ENCODE peak calls at places on chromosomes 1 and 21, in six cellular contexts. One of them, this sample, is unnamed.

GRCh38 chr1:229380514-229381160 is 37.8 kb upstream of the CCSAP start:
- DNase-seq in K562: no peak
- DNase-seq in WTC11: no peak
- DNase-seq in GM23338: no peak
- DNase-seq in H1: peak; percentile 52
- DNase-seq in GM12878: no peak
- DNase-seq in this sample: no peak

GRCh38 chr1:220455559-220455958 is 72.4 kb upstream of the MARK1 start:
- DNase-seq in K562: no peak
- DNase-seq in GM12878: no peak
- DNase-seq in H1: no peak
- DNase-seq in GM23338: no peak
- DNase-seq in WTC11: no peak
- DNase-seq in this sample: no peak

GRCh38 chr1:151957098-151957497 is 36.6 kb downstream of the S100A10 start:
- DNase-seq in GM23338: no peak
- DNase-seq in K562: no peak
- DNase-seq in H1: no peak
- DNase-seq in GM12878: no peak
- DNase-seq in WTC11: no peak
- DNase-seq in this sample: no peak

GRCh38 chr1:246893205-246893939 is 38.4 kb downstream of the AHCTF1 start:
- DNase-seq in K562: no peak
- DNase-seq in GM23338: no peak
- DNase-seq in H1: no peak
- DNase-seq in GM12878: no peak
- DNase-seq in WTC11: no peak
- DNase-seq in this sample: no peak

GRCh38 chr1:171583581-171584194 is 38.4 kb upstream of the MYOCOS start:
- DNase-seq in GM23338: no peak
- DNase-seq in H1: no peak
- DNase-seq in GM12878: no peak
- DNase-seq in WTC11: no peak
- DNase-seq in K562: no peak
- DNase-seq in this sample: no peak

GRCh38 chr1:46488343-46489168 is 1.1 kb upstream of the DMBX1 start:
- DNase-seq in WTC11: no peak
- DNase-seq in K562: no peak
- DNase-seq in GM12878: no peak
- DNase-seq in H1: peak; percentile 77
- DNase-seq in GM23338: peak; percentile 64
- DNase-seq in this sample: no peak

GRCh38 chr1:172929006-172929405 is 121.7 kb downstream of the TNFSF18 start:
- DNase-seq in GM23338: no peak
- DNase-seq in GM12878: no peak
- DNase-seq in H1: no peak
- DNase-seq in K562: no peak
- DNase-seq in WTC11: no peak
- DNase-seq in this sample: no peak

GRCh38 chr1:205365945-205366463 is 9.3 kb upstream of the KLHDC8A start:
- DNase-seq in GM23338: no peak
- DNase-seq in H1: no peak
- DNase-seq in GM12878: no peak
- DNase-seq in WTC11: no peak
- DNase-seq in K562: no peak
- DNase-seq in this sample: peak; percentile 14

GRCh38 chr1:197103295-197103694 is 36.2 kb upstream of the F13B start:
- DNase-seq in H1: no peak
- DNase-seq in GM23338: no peak
- DNase-seq in WTC11: no peak
- DNase-seq in K562: no peak
- DNase-seq in GM12878: no peak
- DNase-seq in this sample: no peak

GRCh38 chr1:27350673-27351540 is 9.1 kb downstream of the SYTL1 start:
- DNase-seq in K562: peak; percentile 88
- DNase-seq in GM23338: peak; percentile 99
- DNase-seq in GM12878: no peak
- DNase-seq in WTC11: peak; percentile 98
- DNase-seq in H1: peak; percentile 93
- DNase-seq in this sample: peak; percentile 66

GRCh38 chr1:246784621-246785535 is 60.7 kb downstream of the SCCPDH start:
- DNase-seq in K562: no peak
- DNase-seq in GM12878: no peak
- DNase-seq in H1: no peak
- DNase-seq in WTC11: no peak
- DNase-seq in GM23338: no peak
- DNase-seq in this sample: no peak

GRCh38 chr1:204988201-204988600 is 54.8 kb upstream of the CNTN2 start:
- DNase-seq in GM12878: no peak
- DNase-seq in K562: no peak
- DNase-seq in GM23338: no peak
- DNase-seq in WTC11: no peak
- DNase-seq in H1: no peak
- DNase-seq in this sample: no peak

GRCh38 chr1:231040800-231041704 is 998 bp upstream of the FAM89A start:
- DNase-seq in GM23338: peak; percentile 50
- DNase-seq in K562: no peak
- DNase-seq in GM12878: no peak
- DNase-seq in H1: peak; percentile 59
- DNase-seq in WTC11: no peak
- DNase-seq in this sample: no peak

GRCh38 chr1:93672477-93673158 is 9.0 kb downstream of the BCAR3 start:
- DNase-seq in WTC11: no peak
- DNase-seq in GM12878: no peak
- DNase-seq in GM23338: no peak
- DNase-seq in H1: no peak
- DNase-seq in K562: no peak
- DNase-seq in this sample: no peak

GRCh38 chr1:166378805-166379204 is 212.0 kb upstream of the FAM78B start:
- DNase-seq in H1: no peak
- DNase-seq in GM23338: no peak
- DNase-seq in WTC11: no peak
- DNase-seq in K562: no peak
- DNase-seq in GM12878: no peak
- DNase-seq in this sample: no peak

GRCh38 chr1:201947697-201948008 is 1.3 kb upstream of the LMOD1 start:
- DNase-seq in K562: peak; percentile 46
- DNase-seq in GM12878: no peak
- DNase-seq in H1: no peak
- DNase-seq in GM23338: no peak
- DNase-seq in WTC11: no peak
- DNase-seq in this sample: no peak

GRCh38 chr1:201945157-201945556 is 1.2 kb downstream of the LMOD1 start:
- DNase-seq in GM23338: peak; percentile 69
- DNase-seq in WTC11: peak; percentile 28
- DNase-seq in H1: peak; percentile 55
- DNase-seq in K562: peak; percentile 52
- DNase-seq in GM12878: no peak
- DNase-seq in this sample: no peak

GRCh38 chr1:201944639-201945038 is 1.7 kb downstream of the LMOD1 start:
- DNase-seq in GM23338: no peak
- DNase-seq in GM12878: no peak
- DNase-seq in WTC11: no peak
- DNase-seq in H1: no peak
- DNase-seq in K562: no peak
- DNase-seq in this sample: no peak

GRCh38 chr1:201945863-201946223 is 505 bp downstream of the LMOD1 start:
- DNase-seq in WTC11: no peak
- DNase-seq in K562: no peak
- DNase-seq in GM12878: no peak
- DNase-seq in GM23338: no peak
- DNase-seq in H1: no peak
- DNase-seq in this sample: no peak

GRCh38 chr1:201946224-201946908 is at the start of gene LMOD1:
- DNase-seq in H1: peak; percentile 84
- DNase-seq in K562: peak; percentile 89
- DNase-seq in GM12878: no peak
- DNase-seq in WTC11: peak; percentile 91
- DNase-seq in GM23338: peak; percentile 96
- DNase-seq in this sample: peak; percentile 52
- TF ChIP-seq CREB1 in H1: no peak
- TF ChIP-seq CREB1 in K562: peak; percentile 10
- TF ChIP-seq CREB1 in GM12878: no peak
- TF ChIP-seq CREB1 in WTC11: no peak
- TF ChIP-seq CREB1 in GM23338: peak; percentile 5
- TF ChIP-seq CREB1 in this sample: no peak

GRCh38 chr1:33610864-33611455 is 138.5 kb downstream of the ZSCAN20 start:
- DNase-seq in H1: no peak
- DNase-seq in GM12878: no peak
- DNase-seq in K562: no peak
- DNase-seq in WTC11: no peak
- DNase-seq in GM23338: no peak
- DNase-seq in this sample: no peak

GRCh38 chr1:33610391-33610790 is 137.9 kb downstream of the ZSCAN20 start:
- DNase-seq in GM12878: no peak
- DNase-seq in WTC11: no peak
- DNase-seq in H1: no peak
- DNase-seq in K562: no peak
- DNase-seq in GM23338: no peak
- DNase-seq in this sample: no peak

GRCh38 chr1:33609739-33610138 is 137.3 kb downstream of the ZSCAN20 start:
- DNase-seq in K562: no peak
- DNase-seq in H1: no peak
- DNase-seq in GM12878: no peak
- DNase-seq in GM23338: no peak
- DNase-seq in WTC11: no peak
- DNase-seq in this sample: no peak

GRCh38 chr1:33615546-33615945 is 143.1 kb downstream of the ZSCAN20 start:
- DNase-seq in GM12878: no peak
- DNase-seq in WTC11: no peak
- DNase-seq in K562: no peak
- DNase-seq in GM23338: no peak
- DNase-seq in H1: no peak
- DNase-seq in this sample: no peak

DNA sequence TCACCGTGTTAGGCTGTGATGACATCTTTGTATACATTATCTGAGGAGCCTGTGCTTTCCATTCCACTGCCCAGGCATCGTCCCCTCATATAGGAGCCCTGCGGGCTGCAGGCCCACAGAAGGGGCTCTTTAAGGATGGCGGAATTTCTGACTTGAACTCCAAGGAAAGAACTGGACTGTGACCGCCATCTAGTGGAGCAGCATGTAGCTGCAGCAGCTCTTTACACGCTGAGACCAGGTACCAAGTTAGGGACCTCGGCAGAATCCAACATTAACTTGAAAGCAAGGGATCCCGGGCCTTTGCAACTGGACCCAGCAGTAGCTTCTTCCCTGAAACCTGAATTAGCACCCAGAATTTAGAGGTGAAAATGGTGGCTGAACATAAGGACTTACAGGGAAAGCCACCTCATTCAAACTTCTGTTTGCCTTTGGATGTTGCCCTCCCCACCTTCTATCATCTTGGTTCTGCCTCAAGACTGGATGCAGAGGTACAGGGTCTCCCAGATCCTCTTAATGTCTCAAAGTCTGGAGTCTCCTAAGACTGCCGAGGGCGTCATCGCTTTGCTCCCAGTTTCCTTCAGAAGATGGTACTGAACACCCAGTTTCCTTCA is 140.5 kb downstream of the ZSCAN20 start:
- DNase-seq in H1: peak; percentile 84
- DNase-seq in WTC11: peak; percentile 81
- DNase-seq in K562: peak; percentile 81
- DNase-seq in GM23338: peak; percentile 95
- DNase-seq in GM12878: no peak
- DNase-seq in this sample: peak; percentile 48
- TF ChIP-seq CREB1 in H1: no peak
- TF ChIP-seq CREB1 in WTC11: no peak
- TF ChIP-seq CREB1 in K562: no peak
- TF ChIP-seq CREB1 in GM23338: no peak
- TF ChIP-seq CREB1 in GM12878: no peak
- TF ChIP-seq CREB1 in this sample: no peak

GRCh38 chr1:50704126-50704525 is 255.9 kb downstream of the FAF1 start:
- DNase-seq in K562: peak; percentile 70
- DNase-seq in GM23338: peak; percentile 72
- DNase-seq in WTC11: no peak
- DNase-seq in H1: no peak
- DNase-seq in GM12878: no peak
- DNase-seq in this sample: peak; percentile 38
- TF ChIP-seq CREB1 in K562: no peak
- TF ChIP-seq CREB1 in GM23338: no peak
- TF ChIP-seq CREB1 in WTC11: no peak
- TF ChIP-seq CREB1 in H1: no peak
- TF ChIP-seq CREB1 in GM12878: no peak
- TF ChIP-seq CREB1 in this sample: no peak

DNA sequence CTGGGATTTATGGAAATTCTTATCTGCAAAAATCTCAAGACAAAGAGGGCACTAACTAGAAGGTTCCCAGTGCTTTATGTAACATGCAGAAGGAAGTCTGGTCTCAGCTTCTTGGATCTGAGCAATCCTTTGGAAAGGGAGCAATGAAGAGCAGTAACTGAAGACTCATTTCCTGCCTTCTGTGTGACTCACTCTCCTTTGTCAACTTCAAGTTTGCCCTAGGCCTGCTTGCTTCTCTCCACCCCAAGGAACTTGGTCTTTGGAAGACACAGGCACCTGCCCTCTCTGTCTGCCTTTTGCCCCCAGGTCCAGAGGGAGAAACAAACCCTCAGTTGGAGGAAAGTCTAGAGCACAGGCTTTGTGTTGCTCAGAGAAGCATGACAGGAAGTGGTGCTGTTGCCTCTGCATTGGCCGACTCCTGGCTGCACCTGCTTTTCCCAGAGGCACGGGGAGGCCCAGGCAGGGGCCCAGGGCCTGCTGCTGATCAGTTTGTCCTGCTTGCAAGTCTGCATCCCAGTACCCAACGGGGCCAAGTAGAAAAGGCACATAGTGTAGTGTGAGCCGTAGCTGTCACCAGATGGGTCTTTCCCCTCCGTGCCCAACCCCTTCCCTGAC is 137.2 kb downstream of the DHRS3 start:
- DNase-seq in K562: peak; percentile 72
- DNase-seq in H1: no peak
- DNase-seq in GM12878: no peak
- DNase-seq in GM23338: no peak
- DNase-seq in WTC11: no peak
- DNase-seq in this sample: no peak
- TF ChIP-seq CREB1 in K562: no peak
- TF ChIP-seq CREB1 in H1: no peak
- TF ChIP-seq CREB1 in GM12878: no peak
- TF ChIP-seq CREB1 in GM23338: no peak
- TF ChIP-seq CREB1 in WTC11: no peak
- TF ChIP-seq CREB1 in this sample: no peak

GRCh38 chr21:25964009-25964408 is 206.6 kb downstream of the APP start:
- DNase-seq in K562: no peak
- DNase-seq in H1: no peak
- DNase-seq in GM23338: no peak
- DNase-seq in GM12878: no peak
- DNase-seq in WTC11: no peak
- DNase-seq in this sample: no peak

GRCh38 chr21:25960423-25960822 is 210.1 kb downstream of the APP start:
- DNase-seq in GM12878: no peak
- DNase-seq in GM23338: peak; percentile 73
- DNase-seq in H1: no peak
- DNase-seq in K562: no peak
- DNase-seq in WTC11: peak; percentile 29
- DNase-seq in this sample: no peak

GRCh38 chr21:25964926-25965325 is 205.6 kb downstream of the APP start:
- DNase-seq in H1: no peak
- DNase-seq in K562: no peak
- DNase-seq in GM23338: no peak
- DNase-seq in GM12878: no peak
- DNase-seq in WTC11: no peak
- DNase-seq in this sample: no peak

GRCh38 chr21:25963186-25963585 is 207.4 kb downstream of the APP start:
- DNase-seq in K562: no peak
- DNase-seq in GM23338: no peak
- DNase-seq in GM12878: no peak
- DNase-seq in WTC11: no peak
- DNase-seq in H1: no peak
- DNase-seq in this sample: no peak

GRCh38 chr21:25961042-25961441 is 209.5 kb downstream of the APP start:
- DNase-seq in GM12878: no peak
- DNase-seq in GM23338: peak; percentile 83
- DNase-seq in K562: no peak
- DNase-seq in H1: no peak
- DNase-seq in WTC11: no peak
- DNase-seq in this sample: no peak
- TF ChIP-seq CREB1 in GM12878: no peak
- TF ChIP-seq CREB1 in GM23338: no peak
- TF ChIP-seq CREB1 in K562: no peak
- TF ChIP-seq CREB1 in H1: no peak
- TF ChIP-seq CREB1 in WTC11: no peak
- TF ChIP-seq CREB1 in this sample: no peak

This sample was measured in HepG2.